ENCODE peak calls at places on chromosomes 7 and 10, in nine cellular contexts. T, I, B, C, S, G, F, K and D are unnamed samples.

GRCh38 chr10:88395677-88396076 is 187.4 kb downstream of the RNLS start:
- DNase-seq in T (no peak), I (no peak), B (no peak), C (no peak), S (peak; percentile 61), G (no peak), F (no peak), K (no peak), D (no peak)

GRCh38 chr10:88120075-88120474 is 256.6 kb downstream of the PTEN start:
- DNase-seq in T (no peak), I (no peak), B (no peak), C (no peak), S (peak; percentile 18), G (no peak), F (no peak), K (no peak), D (no peak)

GRCh38 chr7:120097789-120098188 is 175.2 kb upstream of the KCND2 start:
- DNase-seq in T (no peak), I (no peak), B (no peak), C (no peak), S (no peak), G (no peak), F (no peak), K (no peak), D (no peak)

GRCh38 chr7:134567368-134567767 is 18.5 kb downstream of the AKR1B15 start:
- DNase-seq in T (no peak), I (no peak), B (no peak), C (no peak), S (no peak), G (no peak), F (no peak), K (no peak), D (no peak)

GRCh38 chr10:97399843-97400545 is 1.1 kb downstream of the RRP12 start:
- DNase-seq in T (no peak), I (no peak), B (peak; percentile 56), C (no peak), S (peak; percentile 71), G (peak; percentile 72), F (peak; percentile 52), K (no peak), D (no peak)

GRCh38 chr10:110684800-110685446 is 40.8 kb downstream of the RBM20 start:
- DNase-seq in T (no peak), I (no peak), B (no peak), C (peak; percentile 64), S (no peak), G (no peak), F (peak; percentile 22), K (no peak), D (no peak)

GRCh38 chr7:1368150-1368681 is 91.1 kb downstream of the MICALL2 start:
- DNase-seq in T (no peak), I (no peak), B (no peak), C (no peak), S (no peak), G (peak; percentile 48), F (no peak), K (no peak), D (no peak)

GRCh38 chr10:65968437-65968836 is 957.4 kb upstream of the LRRTM3 start:
- DNase-seq in T (no peak), I (no peak), B (no peak), C (no peak), S (no peak), G (no peak), F (no peak), K (no peak), D (no peak)

GRCh38 chr7:74483402-74484336 is 30.0 kb downstream of the GTF2IRD1 start:
- DNase-seq in T (no peak), I (no peak), B (peak; percentile 86), C (no peak), S (no peak), G (no peak), F (no peak), K (no peak), D (peak; percentile 92)

GRCh38 chr10:121653608-121654007 is 55.4 kb upstream of the FGFR2 start:
- DNase-seq in T (no peak), I (no peak), B (no peak), C (no peak), S (no peak), G (no peak), F (no peak), K (no peak), D (no peak)

GRCh38 chr10:102542800-102543418 is 39.1 kb downstream of the SUFU start:
- DNase-seq in T (no peak), I (no peak), B (no peak), C (no peak), S (no peak), G (no peak), F (no peak), K (no peak), D (no peak)

GRCh38 chr10:28985137-28985885 is 303.6 kb upstream of the LYZL1 start:
- DNase-seq in T (no peak), I (no peak), B (no peak), C (no peak), S (no peak), G (no peak), F (no peak), K (no peak), D (no peak)

GRCh38 chr7:5872326-5872725 is 8.3 kb upstream of the OCM start:
- DNase-seq in T (no peak), I (no peak), B (no peak), C (no peak), S (no peak), G (no peak), F (no peak), K (no peak), D (no peak)

GRCh38 chr7:45921381-45921698 is 268 bp upstream of the IGFBP3 start:
- DNase-seq in T (no peak), I (peak; percentile 33), B (no peak), C (peak; percentile 43), S (no peak), G (no peak), F (no peak), K (peak; percentile 22), D (no peak)

GRCh38 chr10:104406715-104407517 is 53.3 kb downstream of the CFAP58 start:
- DNase-seq in T (no peak), I (no peak), B (no peak), C (no peak), S (peak; percentile 25), G (peak; percentile 44), F (no peak), K (no peak), D (no peak)

GRCh38 chr10:113113918-113114317 is 163.9 kb downstream of the TCF7L2 start:
- DNase-seq in T (no peak), I (no peak), B (no peak), C (no peak), S (no peak), G (no peak), F (no peak), K (no peak), D (no peak)

GRCh38 chr7:98670186-98670585 is 53.1 kb downstream of the NPTX2 start:
- DNase-seq in T (no peak), I (no peak), B (no peak), C (no peak), S (no peak), G (no peak), F (no peak), K (no peak), D (no peak)

GRCh38 chr10:97865488-97865887 is 15.8 kb downstream of the GOLGA7B start:
- DNase-seq in T (no peak), I (no peak), B (no peak), C (no peak), S (no peak), G (peak; percentile 59), F (no peak), K (no peak), D (no peak)

GRCh38 chr10:43138757-43139241 is 554 bp downstream of the CSGALNACT2 start:
- DNase-seq in T (peak; percentile 27), I (no peak), B (peak; percentile 23), C (no peak), S (peak; percentile 72), G (peak; percentile 67), F (no peak), K (no peak), D (peak; percentile 29)

GRCh38 chr7:46839651-46840050 is 742.3 kb downstream of the TNS3 start:
- DNase-seq in T (no peak), I (no peak), B (no peak), C (no peak), S (no peak), G (no peak), F (no peak), K (no peak), D (no peak)

GRCh38 chr7:52502281-52502680 is 533.2 kb upstream of the POM121L12 start:
- DNase-seq in T (no peak), I (no peak), B (no peak), C (no peak), S (no peak), G (no peak), F (no peak), K (no peak), D (no peak)

GRCh38 chr10:1050145-1050544 is 1.2 kb upstream of the IDI1 start:
- DNase-seq in T (no peak), I (no peak), B (no peak), C (no peak), S (peak; percentile 40), G (no peak), F (no peak), K (no peak), D (no peak)

DNA sequence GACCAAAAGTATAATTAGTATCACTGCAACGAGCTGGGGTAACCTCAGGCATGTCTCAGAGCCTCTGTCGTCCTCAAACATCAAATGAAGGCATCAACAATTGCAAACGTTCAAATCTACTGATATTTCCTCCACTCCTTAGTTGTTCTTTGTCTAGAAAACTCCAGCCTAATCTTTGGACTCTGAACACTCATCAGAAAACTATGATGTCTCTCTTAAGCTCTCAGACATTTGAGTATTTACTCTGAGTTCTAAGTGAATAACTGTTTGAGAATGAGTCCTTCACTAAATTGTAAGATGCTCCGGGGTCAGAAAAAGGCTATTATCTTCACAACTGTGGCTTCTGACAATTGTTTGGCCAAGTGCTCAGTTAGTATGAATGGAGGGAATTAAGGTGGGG is 536.4 kb downstream of the NRG3 start:
- DNase-seq in T (no peak), I (no peak), B (no peak), C (no peak), S (no peak), G (no peak), F (no peak), K (no peak), D (no peak)
- H3K9me3 ChIP-seq in T (no peaks in the 10 kb centered on the region), I (no peaks in the 10 kb centered on the region), B (no peaks in the 10 kb centered on the region), C (no peaks in the 10 kb centered on the region), S (no peaks in the 10 kb centered on the region), G (no peaks in the 10 kb centered on the region), F (peaks cover 2% of the 10 kb centered on the region), K (no peaks in the 10 kb centered on the region), D (no peaks in the 10 kb centered on the region)

GRCh38 chr10:15088428-15089261 is at the start of gene ACBD7:
- DNase-seq in T (peak; percentile 52), I (peak; percentile 61), B (peak; percentile 78), C (peak; percentile 75), S (peak; percentile 91), G (peak; percentile 97), F (peak; percentile 69), K (peak; percentile 61), D (peak; percentile 83)
- TF ChIP-seq CTCF in T (peak; percentile 67), I (peak; percentile 74), B (peak; percentile 30), C (peak; percentile 48), S (peak; percentile 31), G (peak; percentile 24), F (peak; percentile 1), K (peak; percentile 34), D (peak; percentile 70)

GRCh38 chr10:117519895-117520294 is 22.7 kb upstream of the EMX2 start:
- DNase-seq in T (no peak), I (no peak), B (no peak), C (no peak), S (no peak), G (no peak), F (no peak), K (no peak), D (no peak)
- H3K9me3 ChIP-seq in T (no peaks in the 10 kb centered on the region), I (no peaks in the 10 kb centered on the region), B (no peaks in the 10 kb centered on the region), C (no peaks in the 10 kb centered on the region), S (no peaks in the 10 kb centered on the region), G (no peaks in the 10 kb centered on the region), F (no peaks in the 10 kb centered on the region), K (no peaks in the 10 kb centered on the region), D (no peaks in the 10 kb centered on the region)

GRCh38 chr10:19683965-19684364 is 132.3 kb upstream of the PLXDC2 start:
- DNase-seq in T (no peak), I (no peak), B (no peak), C (no peak), S (no peak), G (no peak), F (no peak), K (no peak), D (no peak)
- TF ChIP-seq CTCF in T (no peak), I (no peak), B (no peak), C (no peak), S (peak; percentile 15), G (peak; percentile 31), F (no peak), K (no peak), D (no peak)